ENCODE peak calls at places on chromosomes 13 and 19, in eight cellular contexts. R, G, W, M, B, X, F and Q are unnamed samples.

GRCh38 chr13:102773441-102774209 is at the start of gene TEX30:
- DNase-seq in R (peak), G (peak), W (peak), M (peak), B (peak), X (peak), F (peak), Q (peak)

GRCh38 chr19:10096615-10096963 is 5.9 kb downstream of the ANGPTL6 start:
- DNase-seq in R (no peak), G (no peak), W (no peak), M (no peak), B (no peak), X (no peak), F (no peak), Q (no peak)

GRCh38 chr13:106533101-106533939 is 2.1 kb downstream of the EFNB2 start:
- DNase-seq in R (peak), G (peak), W (no peak), M (peak), B (peak), X (peak), F (peak), Q (peak)

GRCh38 chr13:111491021-111491420 is 170.6 kb downstream of the TEX29 start:
- DNase-seq in R (peak), G (no peak), W (no peak), M (no peak), B (no peak), X (no peak), F (peak), Q (peak)

GRCh38 chr13:110314516-110315245 is 7.6 kb downstream of the COL4A2 start:
- DNase-seq in R (no peak), G (no peak), W (no peak), M (no peak), B (no peak), X (peak), F (no peak), Q (no peak)

GRCh38 chr13:27334774-27335490 is 64.3 kb downstream of the RASL11A start:
- DNase-seq in R (no peak), G (no peak), W (no peak), M (no peak), B (peak), X (no peak), F (no peak), Q (no peak)

GRCh38 chr13:47258384-47258783 is 361.5 kb upstream of the HTR2A start:
- DNase-seq in R (no peak), G (no peak), W (no peak), M (no peak), B (no peak), X (peak), F (no peak), Q (no peak)

GRCh38 chr13:94764576-94765321 is 52.4 kb upstream of the SOX21 start:
- DNase-seq in R (no peak), G (no peak), W (no peak), M (no peak), B (no peak), X (no peak), F (no peak), Q (no peak)

GRCh38 chr19:4557971-4558941 is 1.2 kb downstream of the SEMA6B start:
- DNase-seq in R (peak), G (no peak), W (no peak), M (no peak), B (no peak), X (no peak), F (peak), Q (no peak)

GRCh38 chr13:49812806-49813205 is 20.3 kb upstream of the KPNA3 start:
- DNase-seq in R (no peak), G (no peak), W (no peak), M (no peak), B (no peak), X (no peak), F (no peak), Q (no peak)

GRCh38 chr19:35787227-35787799 is 11.9 kb downstream of the ARHGAP33 start:
- DNase-seq in R (no peak), G (no peak), W (no peak), M (no peak), B (no peak), X (no peak), F (no peak), Q (no peak)

GRCh38 chr19:11551603-11552235 is 7.3 kb downstream of the ELOF1 start:
- DNase-seq in R (no peak), G (no peak), W (peak), M (no peak), B (no peak), X (peak), F (no peak), Q (no peak)

GRCh38 chr13:49836516-49836915 is 44.0 kb upstream of the KPNA3 start:
- DNase-seq in R (no peak), G (peak), W (no peak), M (no peak), B (no peak), X (no peak), F (no peak), Q (no peak)

GRCh38 chr13:108357228-108357627 is 87.7 kb downstream of the TNFSF13B start:
- DNase-seq in R (no peak), G (no peak), W (no peak), M (no peak), B (no peak), X (no peak), F (no peak), Q (no peak)

GRCh38 chr19:52600639-52601024 is 30.5 kb downstream of the ZNF701 start:
- DNase-seq in R (peak), G (no peak), W (no peak), M (no peak), B (peak), X (no peak), F (peak), Q (peak)

GRCh38 chr13:75550159-75550567 is 572 bp downstream of the UCHL3 start:
- DNase-seq in R (no peak), G (peak), W (peak), M (peak), B (peak), X (peak), F (no peak), Q (peak)

GRCh38 chr13:75547917-75548316 is 1.7 kb upstream of the UCHL3 start:
- DNase-seq in R (no peak), G (no peak), W (no peak), M (no peak), B (peak), X (no peak), F (no peak), Q (no peak)

GRCh38 chr13:75544681-75545333 is 4.8 kb upstream of the UCHL3 start:
- DNase-seq in R (no peak), G (no peak), W (no peak), M (no peak), B (peak), X (peak), F (no peak), Q (no peak)

GRCh38 chr13:75554981-75555380 is 5.4 kb downstream of the UCHL3 start:
- DNase-seq in R (no peak), G (no peak), W (no peak), M (no peak), B (peak), X (no peak), F (no peak), Q (no peak)

GRCh38 chr13:75549262-75550158 is at the start of gene UCHL3:
- DNase-seq in R (peak), G (peak), W (peak), M (peak), B (peak), X (peak), F (peak), Q (peak)
- TF ChIP-seq POLR2A in R (no peak), G (peak), W (peak), M (peak), B (no peak), X (no peak), F (no peak), Q (peak)

DNA sequence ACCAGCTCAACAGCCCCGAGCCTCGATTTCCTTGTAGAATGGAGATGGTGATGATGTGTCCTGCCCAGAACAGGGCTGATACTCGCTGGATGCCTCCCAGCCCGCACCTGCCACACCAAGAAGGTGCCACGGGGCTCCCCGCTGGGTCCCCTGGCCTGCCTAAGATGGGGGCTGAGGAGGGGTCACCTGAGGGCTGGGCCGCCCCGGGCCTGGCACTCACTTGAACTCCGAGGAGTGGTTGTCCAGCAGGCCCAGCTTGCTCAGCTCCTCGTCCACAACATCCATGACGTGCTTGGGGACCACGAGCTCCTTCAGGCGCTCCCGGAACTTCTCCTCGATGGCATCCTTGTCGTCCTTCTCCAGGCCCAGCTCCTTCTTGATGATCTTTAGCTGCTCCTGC is 14.4 kb downstream of the LONP1 start:
- DNase-seq in R (no peak), G (no peak), W (no peak), M (no peak), B (no peak), X (no peak), F (no peak), Q (no peak)
- TF ChIP-seq POLR2A in R (no peak), G (no peak), W (no peak), M (no peak), B (no peak), X (no peak), F (no peak), Q (no peak)

GRCh38 chr13:98665638-98665995 is 86.9 kb downstream of the SLC15A1 start:
- DNase-seq in R (no peak), G (no peak), W (no peak), M (no peak), B (no peak), X (no peak), F (no peak), Q (no peak)
- TF ChIP-seq POLR2A in R (no peak), G (no peak), W (no peak), M (no peak), B (no peak), X (no peak), F (no peak), Q (no peak)

DNA sequence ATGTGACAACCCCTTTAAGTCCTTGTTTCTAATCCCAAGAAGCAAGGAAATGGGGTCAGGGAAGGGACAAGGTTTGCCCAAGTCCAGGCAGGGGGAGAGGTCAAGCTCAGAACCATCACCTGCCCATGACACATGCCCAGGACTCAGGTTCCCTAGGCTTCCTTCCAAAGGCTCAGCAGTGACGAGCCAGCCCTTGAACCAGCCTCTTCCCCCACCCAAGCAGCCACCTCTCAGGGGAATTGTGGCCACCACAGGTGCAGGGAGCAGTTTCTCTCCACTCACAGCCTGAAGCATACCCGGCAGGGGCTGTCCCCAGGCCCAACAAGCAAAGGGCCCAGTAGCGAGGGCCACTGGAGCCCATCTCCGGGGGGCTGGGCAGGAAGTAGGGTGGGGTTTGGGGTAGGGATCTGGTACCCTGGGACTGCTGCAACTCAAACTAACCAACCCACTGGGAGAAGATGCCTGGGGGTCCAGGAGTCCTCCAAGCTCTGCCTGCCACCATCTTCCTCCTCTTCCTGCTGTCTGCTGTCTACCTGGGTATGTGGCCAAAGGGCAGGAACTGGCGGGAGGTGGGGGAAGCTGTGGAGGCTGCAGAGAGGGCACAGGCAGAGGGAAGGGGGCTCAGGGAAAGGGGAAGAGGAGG is at the start of gene CD79A:
- DNase-seq in R (peak), G (no peak), W (no peak), M (no peak), B (no peak), X (no peak), F (no peak), Q (no peak)
- TF ChIP-seq POLR2A in R (peak), G (no peak), W (no peak), M (no peak), B (no peak), X (no peak), F (no peak), Q (no peak)

DNA sequence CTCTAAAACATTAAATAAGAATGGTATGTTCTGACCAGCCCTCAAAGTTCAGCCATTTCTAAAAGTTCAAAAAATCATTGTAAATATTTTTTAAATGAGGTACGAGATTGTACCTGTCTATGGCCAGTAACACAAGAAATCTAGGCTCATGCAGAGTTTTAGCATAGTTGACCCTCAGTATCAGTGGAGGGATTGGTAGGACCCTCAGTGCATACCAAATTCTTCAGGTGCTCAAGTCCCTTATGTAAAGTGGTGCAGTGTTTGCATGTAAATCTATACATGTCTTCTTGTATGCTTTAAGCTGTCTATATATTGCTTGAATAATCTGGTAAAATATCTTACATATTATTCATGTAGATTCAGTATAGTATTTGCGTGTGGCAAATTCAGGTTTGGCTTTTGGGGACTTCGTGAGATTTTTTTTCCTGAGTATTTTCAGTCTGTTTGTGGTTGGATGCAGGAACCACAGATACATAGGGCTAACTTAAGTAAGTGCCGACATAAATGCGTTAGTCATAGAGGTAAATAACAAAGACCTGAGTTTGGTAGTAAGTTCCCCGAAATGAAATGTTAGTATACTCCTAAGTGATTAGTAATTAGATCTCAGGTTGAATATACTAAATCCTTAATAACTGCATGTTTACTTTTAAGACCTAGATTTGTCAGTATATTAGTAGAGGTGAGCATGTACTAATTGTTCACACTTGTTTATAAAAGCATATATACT is 7.8 kb downstream of the MIR17HG start:
- DNase-seq in R (no peak), G (no peak), W (no peak), M (no peak), B (no peak), X (no peak), F (no peak), Q (no peak)
- TF ChIP-seq POLR2A in R (no peak), G (no peak), W (no peak), M (no peak), B (no peak), X (no peak), F (no peak), Q (no peak)

GRCh38 chr19:3468211-3468610 is 12.1 kb downstream of the SMIM24 start:
- DNase-seq in R (no peak), G (no peak), W (no peak), M (no peak), B (no peak), X (no peak), F (no peak), Q (no peak)
- TF ChIP-seq POLR2A in R (no peak), G (no peak), W (peak), M (no peak), B (no peak), X (no peak), F (no peak), Q (no peak)